ENCODE peak calls at places on chromosomes 13 and 19, in eight cellular contexts. One of them, this sample, is unnamed.

GRCh38 chr13:49093376-49093775 is 117.7 kb downstream of the FNDC3A start:
- DNase-seq in breast epithelium: no peak
- DNase-seq in IMR-90: no peak
- DNase-seq in cardiac muscle cell: no peak
- DNase-seq in K562: no peak
- DNase-seq in neural progenitor cell: no peak
- DNase-seq in upper lobe of right lung: no peak
- DNase-seq in GM23248: no peak
- DNase-seq in this sample: no peak

GRCh38 chr13:49711218-49711863 is 20.1 kb upstream of the EBPL start:
- DNase-seq in breast epithelium: no peak
- DNase-seq in IMR-90: peak
- DNase-seq in cardiac muscle cell: no peak
- DNase-seq in K562: no peak
- DNase-seq in neural progenitor cell: no peak
- DNase-seq in upper lobe of right lung: no peak
- DNase-seq in GM23248: peak
- DNase-seq in this sample: no peak

GRCh38 chr19:41456342-41456918 is 13.5 kb downstream of the ERICH4 start:
- DNase-seq in breast epithelium: no peak
- DNase-seq in IMR-90: peak
- DNase-seq in cardiac muscle cell: no peak
- DNase-seq in K562: no peak
- DNase-seq in neural progenitor cell: no peak
- DNase-seq in upper lobe of right lung: no peak
- DNase-seq in GM23248: peak
- DNase-seq in this sample: no peak

GRCh38 chr13:41216160-41216559 is 21.8 kb upstream of the KBTBD7 start:
- DNase-seq in breast epithelium: no peak
- DNase-seq in IMR-90: peak
- DNase-seq in cardiac muscle cell: no peak
- DNase-seq in K562: no peak
- DNase-seq in neural progenitor cell: no peak
- DNase-seq in upper lobe of right lung: no peak
- DNase-seq in GM23248: peak
- DNase-seq in this sample: peak

GRCh38 chr13:101267656-101268055 is 148.7 kb downstream of the NALCN start:
- DNase-seq in breast epithelium: no peak
- DNase-seq in IMR-90: no peak
- DNase-seq in cardiac muscle cell: no peak
- DNase-seq in K562: no peak
- DNase-seq in neural progenitor cell: no peak
- DNase-seq in upper lobe of right lung: no peak
- DNase-seq in GM23248: peak
- DNase-seq in this sample: peak

GRCh38 chr13:66312312-66313087 is 917.6 kb downstream of the PCDH9 start:
- DNase-seq in breast epithelium: no peak
- DNase-seq in IMR-90: peak
- DNase-seq in cardiac muscle cell: no peak
- DNase-seq in K562: no peak
- DNase-seq in neural progenitor cell: no peak
- DNase-seq in upper lobe of right lung: no peak
- DNase-seq in GM23248: no peak
- DNase-seq in this sample: peak

GRCh38 chr13:80141114-80141849 is 199.6 kb downstream of the SPRY2 start:
- DNase-seq in breast epithelium: no peak
- DNase-seq in IMR-90: peak
- DNase-seq in cardiac muscle cell: peak
- DNase-seq in K562: no peak
- DNase-seq in neural progenitor cell: peak
- DNase-seq in upper lobe of right lung: no peak
- DNase-seq in GM23248: peak
- DNase-seq in this sample: no peak

GRCh38 chr19:7641288-7642276 is 4.7 kb downstream of the STXBP2 start:
- DNase-seq in breast epithelium: no peak
- DNase-seq in IMR-90: no peak
- DNase-seq in cardiac muscle cell: no peak
- DNase-seq in K562: no peak
- DNase-seq in neural progenitor cell: peak
- DNase-seq in upper lobe of right lung: no peak
- DNase-seq in GM23248: no peak
- DNase-seq in this sample: no peak

GRCh38 chr19:37218592-37218935 is 550 bp downstream of the ZNF383 start:
- DNase-seq in breast epithelium: no peak
- DNase-seq in IMR-90: peak
- DNase-seq in cardiac muscle cell: no peak
- DNase-seq in K562: no peak
- DNase-seq in neural progenitor cell: no peak
- DNase-seq in upper lobe of right lung: no peak
- DNase-seq in GM23248: peak
- DNase-seq in this sample: no peak

GRCh38 chr19:29843180-29844051 is 31.6 kb downstream of the CCNE1 start:
- DNase-seq in breast epithelium: no peak
- DNase-seq in IMR-90: no peak
- DNase-seq in cardiac muscle cell: peak
- DNase-seq in K562: no peak
- DNase-seq in neural progenitor cell: peak
- DNase-seq in upper lobe of right lung: peak
- DNase-seq in GM23248: peak
- DNase-seq in this sample: no peak

GRCh38 chr13:102901615-102902305 is 55.9 kb downstream of the ERCC5 start:
- DNase-seq in breast epithelium: no peak
- DNase-seq in IMR-90: peak
- DNase-seq in cardiac muscle cell: no peak
- DNase-seq in K562: no peak
- DNase-seq in neural progenitor cell: no peak
- DNase-seq in upper lobe of right lung: no peak
- DNase-seq in GM23248: peak
- DNase-seq in this sample: no peak

GRCh38 chr13:109157275-109157674 is 527.9 kb downstream of the MYO16 start:
- DNase-seq in breast epithelium: no peak
- DNase-seq in IMR-90: no peak
- DNase-seq in cardiac muscle cell: no peak
- DNase-seq in K562: no peak
- DNase-seq in neural progenitor cell: peak
- DNase-seq in upper lobe of right lung: no peak
- DNase-seq in GM23248: no peak
- DNase-seq in this sample: no peak

GRCh38 chr19:6551607-6552450 is 21.0 kb downstream of the TNFSF9 start:
- DNase-seq in breast epithelium: no peak
- DNase-seq in IMR-90: no peak
- DNase-seq in cardiac muscle cell: peak
- DNase-seq in K562: peak
- DNase-seq in neural progenitor cell: peak
- DNase-seq in upper lobe of right lung: no peak
- DNase-seq in GM23248: peak
- DNase-seq in this sample: no peak

GRCh38 chr19:22623841-22624221 is 10.3 kb upstream of the ZNF492 start:
- DNase-seq in breast epithelium: no peak
- DNase-seq in IMR-90: no peak
- DNase-seq in cardiac muscle cell: no peak
- DNase-seq in K562: no peak
- DNase-seq in neural progenitor cell: no peak
- DNase-seq in upper lobe of right lung: peak
- DNase-seq in GM23248: no peak
- DNase-seq in this sample: no peak

GRCh38 chr19:34994286-34994642 is 5.9 kb upstream of the GRAMD1A start:
- DNase-seq in breast epithelium: no peak
- DNase-seq in IMR-90: no peak
- DNase-seq in cardiac muscle cell: no peak
- DNase-seq in K562: no peak
- DNase-seq in neural progenitor cell: no peak
- DNase-seq in upper lobe of right lung: no peak
- DNase-seq in GM23248: no peak
- DNase-seq in this sample: no peak

GRCh38 chr13:24022568-24022967 is 125.3 kb upstream of the C1QTNF9B start:
- DNase-seq in breast epithelium: no peak
- DNase-seq in IMR-90: peak
- DNase-seq in cardiac muscle cell: no peak
- DNase-seq in K562: no peak
- DNase-seq in neural progenitor cell: no peak
- DNase-seq in upper lobe of right lung: no peak
- DNase-seq in GM23248: no peak
- DNase-seq in this sample: no peak

GRCh38 chr13:112066624-112067004 is 335 bp upstream of the SOX1 start:
- DNase-seq in breast epithelium: no peak
- DNase-seq in IMR-90: no peak
- DNase-seq in cardiac muscle cell: peak
- DNase-seq in K562: no peak
- DNase-seq in neural progenitor cell: peak
- DNase-seq in upper lobe of right lung: no peak
- DNase-seq in GM23248: peak
- DNase-seq in this sample: no peak

GRCh38 chr19:16328824-16329482 is 4.3 kb downstream of the KLF2 start:
- DNase-seq in breast epithelium: no peak
- DNase-seq in IMR-90: peak
- DNase-seq in cardiac muscle cell: no peak
- DNase-seq in K562: no peak
- DNase-seq in neural progenitor cell: no peak
- DNase-seq in upper lobe of right lung: no peak
- DNase-seq in GM23248: peak
- DNase-seq in this sample: no peak

GRCh38 chr13:41177616-41178015 is 16.8 kb downstream of the KBTBD7 start:
- DNase-seq in breast epithelium: no peak
- DNase-seq in IMR-90: no peak
- DNase-seq in cardiac muscle cell: no peak
- DNase-seq in K562: no peak
- DNase-seq in neural progenitor cell: no peak
- DNase-seq in upper lobe of right lung: no peak
- DNase-seq in GM23248: peak
- DNase-seq in this sample: no peak

GRCh38 chr19:32165176-32165575 is 180.2 kb upstream of the ZNF507 start:
- DNase-seq in breast epithelium: no peak
- DNase-seq in IMR-90: no peak
- DNase-seq in cardiac muscle cell: no peak
- DNase-seq in K562: no peak
- DNase-seq in neural progenitor cell: no peak
- DNase-seq in upper lobe of right lung: no peak
- DNase-seq in GM23248: no peak
- DNase-seq in this sample: no peak

GRCh38 chr19:51735759-51736449 is 12.1 kb upstream of the HAS1 start:
- DNase-seq in breast epithelium: no peak
- DNase-seq in IMR-90: peak
- DNase-seq in cardiac muscle cell: no peak
- DNase-seq in K562: peak
- DNase-seq in neural progenitor cell: no peak
- DNase-seq in upper lobe of right lung: peak
- DNase-seq in GM23248: peak
- DNase-seq in this sample: no peak

GRCh38 chr13:78497702-78498319 is 105.5 kb downstream of the POU4F1 start:
- DNase-seq in breast epithelium: no peak
- DNase-seq in IMR-90: no peak
- DNase-seq in cardiac muscle cell: no peak
- DNase-seq in K562: no peak
- DNase-seq in neural progenitor cell: no peak
- DNase-seq in upper lobe of right lung: no peak
- DNase-seq in GM23248: no peak
- DNase-seq in this sample: no peak

GRCh38 chr19:15330801-15331418 is 1.4 kb downstream of the BRD4 start:
- DNase-seq in breast epithelium: no peak
- DNase-seq in IMR-90: peak
- DNase-seq in cardiac muscle cell: peak
- DNase-seq in K562: peak
- DNase-seq in neural progenitor cell: peak
- DNase-seq in upper lobe of right lung: no peak
- DNase-seq in GM23248: peak
- DNase-seq in this sample: no peak

GRCh38 chr13:30932481-30933333 is at the start of gene TEX26:
- DNase-seq in breast epithelium: no peak
- DNase-seq in IMR-90: no peak
- DNase-seq in cardiac muscle cell: peak
- DNase-seq in K562: no peak
- DNase-seq in neural progenitor cell: peak
- DNase-seq in upper lobe of right lung: no peak
- DNase-seq in GM23248: no peak
- DNase-seq in this sample: no peak

GRCh38 chr13:76707360-76707759 is 178.8 kb downstream of the KCTD12 start:
- DNase-seq in breast epithelium: no peak
- DNase-seq in IMR-90: peak
- DNase-seq in cardiac muscle cell: no peak
- DNase-seq in K562: no peak
- DNase-seq in neural progenitor cell: no peak
- DNase-seq in upper lobe of right lung: no peak
- DNase-seq in GM23248: peak
- DNase-seq in this sample: no peak

GRCh38 chr13:20680416-20681080 is 23.0 kb upstream of the IL17D start:
- DNase-seq in breast epithelium: no peak
- DNase-seq in IMR-90: no peak
- DNase-seq in cardiac muscle cell: no peak
- DNase-seq in K562: no peak
- DNase-seq in neural progenitor cell: no peak
- DNase-seq in upper lobe of right lung: no peak
- DNase-seq in GM23248: no peak
- DNase-seq in this sample: no peak
- H3K27ac ChIP-seq in breast epithelium: no peak
- H3K27ac ChIP-seq in IMR-90: no peak
- H3K27ac ChIP-seq in cardiac muscle cell: no peak
- H3K27ac ChIP-seq in K562: no peak
- H3K27ac ChIP-seq in neural progenitor cell: no peak
- H3K27ac ChIP-seq in upper lobe of right lung: no peak
- H3K27ac ChIP-seq in GM23248: no peak
- H3K27ac ChIP-seq in this sample: no peak

GRCh38 chr19:46639356-46640061 is 3.5 kb upstream of the GNG8 start:
- DNase-seq in breast epithelium: no peak
- DNase-seq in IMR-90: peak
- DNase-seq in cardiac muscle cell: peak
- DNase-seq in K562: peak
- DNase-seq in neural progenitor cell: peak
- DNase-seq in upper lobe of right lung: peak
- DNase-seq in GM23248: peak
- DNase-seq in this sample: no peak
- H3K27ac ChIP-seq in breast epithelium: peak
- H3K27ac ChIP-seq in IMR-90: peak
- H3K27ac ChIP-seq in cardiac muscle cell: peak
- H3K27ac ChIP-seq in K562: peak
- H3K27ac ChIP-seq in neural progenitor cell: no peak
- H3K27ac ChIP-seq in upper lobe of right lung: peak
- H3K27ac ChIP-seq in GM23248: peak
- H3K27ac ChIP-seq in this sample: no peak

GRCh38 chr13:97241761-97242160 is 19.6 kb downstream of the MBNL2 start:
- DNase-seq in breast epithelium: no peak
- DNase-seq in IMR-90: no peak
- DNase-seq in cardiac muscle cell: no peak
- DNase-seq in K562: no peak
- DNase-seq in neural progenitor cell: no peak
- DNase-seq in upper lobe of right lung: no peak
- DNase-seq in GM23248: no peak
- DNase-seq in this sample: no peak
- H3K27ac ChIP-seq in breast epithelium: peak
- H3K27ac ChIP-seq in IMR-90: no peak
- H3K27ac ChIP-seq in cardiac muscle cell: no peak
- H3K27ac ChIP-seq in K562: no peak
- H3K27ac ChIP-seq in neural progenitor cell: no peak
- H3K27ac ChIP-seq in upper lobe of right lung: peak
- H3K27ac ChIP-seq in GM23248: no peak
- H3K27ac ChIP-seq in this sample: no peak

DNA sequence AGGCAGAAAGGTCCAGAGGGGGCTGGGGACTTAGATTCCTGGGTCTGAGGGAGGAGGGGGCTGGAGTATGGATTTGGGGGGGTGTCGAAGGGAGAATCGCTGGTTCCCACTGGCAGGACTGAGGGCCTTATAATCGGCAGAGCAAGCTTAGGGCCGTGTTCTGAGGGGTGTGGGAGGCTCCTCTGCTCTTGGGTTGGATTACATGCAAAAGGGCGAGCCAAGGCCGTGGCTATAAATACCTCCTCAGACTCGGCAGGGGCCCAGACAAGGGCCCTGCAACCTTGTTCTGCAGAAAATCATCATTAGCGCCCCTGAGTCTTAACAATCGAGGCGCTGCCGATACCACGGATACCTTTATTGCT is 707 bp upstream of the MAMSTR start:
- DNase-seq in breast epithelium: no peak
- DNase-seq in IMR-90: no peak
- DNase-seq in cardiac muscle cell: no peak
- DNase-seq in K562: no peak
- DNase-seq in neural progenitor cell: no peak
- DNase-seq in upper lobe of right lung: no peak
- DNase-seq in GM23248: no peak
- DNase-seq in this sample: no peak
- H3K27ac ChIP-seq in breast epithelium: peak
- H3K27ac ChIP-seq in IMR-90: no peak
- H3K27ac ChIP-seq in cardiac muscle cell: peak
- H3K27ac ChIP-seq in K562: peak
- H3K27ac ChIP-seq in neural progenitor cell: no peak
- H3K27ac ChIP-seq in upper lobe of right lung: no peak
- H3K27ac ChIP-seq in GM23248: no peak
- H3K27ac ChIP-seq in this sample: no peak

This sample was measured in epithelial cell of prostate.